ENCODE peak calls at places on chromosomes 1 and 21, in four cellular contexts. H is GM12878, T is IMR-90, Q is HCT116. A is an unnamed sample.

GRCh38 chr1:70503358-70503757 is 92.3 kb downstream of the CTH start:
- DNase-seq in T (peak; percentile 39), Q (no peak), H (no peak), A (no peak)

GRCh38 chr1:173009597-173009996 is 41.1 kb downstream of the TNFSF18 start:
- DNase-seq in H (no peak), T (no peak), Q (no peak), A (no peak)

GRCh38 chr1:222815367-222815765 is 527 bp downstream of the DISP1 start:
- DNase-seq in T (no peak), H (no peak), Q (no peak), A (no peak)

GRCh38 chr1:2617981-2618470 is 14.8 kb downstream of the MMEL1 start:
- DNase-seq in H (no peak), Q (no peak), T (no peak), A (no peak)

GRCh38 chr1:70475023-70475422 is 64.0 kb downstream of the CTH start:
- DNase-seq in T (no peak), H (no peak), Q (no peak), A (no peak)

GRCh38 chr1:115539736-115540135 is 102.0 kb upstream of the VANGL1 start:
- DNase-seq in Q (no peak), T (peak; percentile 55), H (no peak), A (no peak)

GRCh38 chr1:1761504-1762376 is 16.5 kb downstream of the NADK start:
- DNase-seq in H (no peak), Q (no peak), T (no peak), A (no peak)

GRCh38 chr1:207890136-207890738 is 20.7 kb downstream of the CD34 start:
- DNase-seq in T (peak; percentile 67), H (no peak), Q (no peak), A (no peak)

GRCh38 chr1:191865479-191865878 is 292.8 kb upstream of the RGS18 start:
- DNase-seq in T (no peak), H (no peak), Q (no peak), A (no peak)

GRCh38 chr1:188058801-188059200 is 1230.1 kb downstream of the PLA2G4A start:
- DNase-seq in T (no peak), Q (no peak), H (no peak), A (no peak)

GRCh38 chr1:162537216-162537615 is 24.3 kb upstream of the UAP1 start:
- DNase-seq in H (no peak), Q (no peak), T (no peak), A (no peak)

GRCh38 chr1:9573723-9574122 is 15.0 kb upstream of the TMEM201 start:
- DNase-seq in T (peak; percentile 25), Q (no peak), H (no peak), A (no peak)

GRCh38 chr1:107175102-107175501 is 34.3 kb downstream of the NTNG1 start:
- DNase-seq in T (no peak), Q (no peak), H (no peak), A (no peak)

GRCh38 chr21:42324896-42325295 is 9.7 kb upstream of the TFF3 start:
- DNase-seq in T (no peak), Q (no peak), H (no peak), A (no peak)

GRCh38 chr1:31381394-31382287 is 8.8 kb upstream of the FABP3 start:
- DNase-seq in T (no peak), H (no peak), Q (no peak), A (no peak)

GRCh38 chr21:46128106-46128982 is 27.0 kb downstream of the FTCD start:
- DNase-seq in Q (no peak), T (no peak), H (no peak), A (no peak)

GRCh38 chr1:77994117-77994516 is 10.6 kb upstream of the DNAJB4 start:
- DNase-seq in T (no peak), Q (no peak), H (no peak), A (no peak)

GRCh38 chr21:15063081-15063820 is 1.5 kb downstream of the NRIP1 start:
- DNase-seq in T (peak; percentile 18), Q (no peak), H (no peak), A (no peak)

GRCh38 chr1:164308101-164308500 is 250.9 kb upstream of the PBX1 start:
- DNase-seq in Q (no peak), H (no peak), T (no peak), A (no peak)

GRCh38 chr1:28927442-28928305 is 13.3 kb downstream of the EPB41 start:
- DNase-seq in Q (no peak), T (peak; percentile 59), H (peak; percentile 21), A (no peak)

GRCh38 chr1:19381261-19381660 is 69.1 kb downstream of the SLC66A1 start:
- DNase-seq in H (no peak), Q (no peak), T (no peak), A (no peak)

GRCh38 chr1:40530735-40531380 is 579 bp upstream of the ZNF684 start:
- DNase-seq in Q (no peak), T (peak; percentile 23), H (no peak), A (no peak)

GRCh38 chr1:183908095-183908494 is 103.2 kb downstream of the RGL1 start:
- DNase-seq in H (no peak), Q (no peak), T (no peak), A (no peak)

GRCh38 chr1:102099916-102100315 is 103.2 kb upstream of the OLFM3 start:
- DNase-seq in T (no peak), H (no peak), Q (no peak), A (no peak)

GRCh38 chr1:61255324-61255703 is 173.0 kb downstream of the NFIA start:
- DNase-seq in T (no peak), Q (no peak), H (no peak), A (no peak)

GRCh38 chr1:11938722-11939526 is 4.4 kb downstream of the PLOD1 start:
- DNase-seq in T (no peak), Q (no peak), H (no peak), A (no peak)

GRCh38 chr1:225378880-225379279 is 49.0 kb downstream of the LBR start:
- DNase-seq in Q (no peak), T (peak; percentile 65), H (no peak), A (peak; percentile 37)

GRCh38 chr1:238672262-238672661 is 714.1 kb upstream of the CHRM3 start:
- DNase-seq in T (no peak), Q (no peak), H (no peak), A (no peak)

DNA sequence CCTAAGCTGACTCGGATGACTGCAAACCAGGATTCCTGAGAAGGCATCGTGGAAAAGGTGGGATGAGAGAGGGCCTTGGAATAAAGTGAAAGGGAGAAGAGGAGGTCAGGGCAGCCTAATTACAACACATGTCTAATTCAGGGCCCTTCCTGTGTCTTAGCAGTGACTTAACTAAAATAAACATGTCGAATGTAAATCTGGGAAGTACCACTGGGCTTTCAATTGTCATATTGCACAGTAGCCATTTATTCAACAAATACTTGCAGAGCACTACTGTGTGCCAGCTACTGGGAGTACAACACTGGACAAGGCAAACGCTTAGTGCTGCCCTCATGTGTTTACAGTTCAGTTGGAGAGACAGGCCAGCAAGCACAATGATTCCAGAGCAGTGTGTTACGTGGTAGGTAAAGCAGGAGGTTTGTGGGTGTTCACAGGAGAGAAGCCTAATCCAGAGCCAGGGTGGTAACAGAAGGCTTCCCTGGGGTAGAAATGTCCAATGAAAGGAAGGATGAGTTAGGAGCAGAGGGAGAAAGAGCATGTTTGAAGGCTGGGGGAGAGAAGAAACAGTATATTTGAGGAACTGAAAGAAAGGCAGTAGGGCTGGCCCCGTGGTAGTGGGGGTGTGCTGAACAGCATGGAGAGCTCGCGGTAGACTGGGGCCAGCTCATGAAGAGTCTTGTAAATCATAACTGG is 38.0 kb upstream of the RASAL2 start:
- DNase-seq in T (peak; percentile 25), Q (peak; percentile 37), H (peak; percentile 32), A (no peak)
- TF ChIP-seq CTCF in T (peak; percentile 8), Q (peak; percentile 22), H (peak; percentile 27), A (no peak)

GRCh38 chr1:109484519-109484975 is 842 bp downstream of the ATXN7L2 start:
- DNase-seq in T (no peak), Q (no peak), H (no peak), A (no peak)

GRCh38 chr1:109483658-109484518 is at the start of gene ATXN7L2:
- DNase-seq in H (peak; percentile 42), T (peak; percentile 89), Q (peak; percentile 77), A (peak; percentile 74)

GRCh38 chr1:109481646-109482045 is 2.1 kb upstream of the ATXN7L2 start:
- DNase-seq in T (no peak), Q (no peak), H (no peak), A (no peak)

GRCh38 chr1:109482796-109483638 is 688 bp upstream of the ATXN7L2 start:
- DNase-seq in H (no peak), Q (no peak), T (peak; percentile 13), A (no peak)

GRCh38 chr1:109482242-109482641 is 1.5 kb upstream of the ATXN7L2 start:
- DNase-seq in H (no peak), Q (no peak), T (no peak), A (no peak)
- H3K27ac ChIP-seq in H (no peak overlapping the region), Q (no peak overlapping the region), T (no peak overlapping the region), A (no peak overlapping the region)

GRCh38 chr1:150620919-150621318 is 8.5 kb downstream of the ENSA start:
- DNase-seq in Q (no peak), T (no peak), H (no peak), A (no peak)

GRCh38 chr1:150621497-150622113 is 7.8 kb downstream of the ENSA start:
- DNase-seq in H (no peak), T (peak; percentile 79), Q (no peak), A (no peak)

GRCh38 chr1:150622219-150622975 is 7.0 kb downstream of the ENSA start:
- DNase-seq in Q (no peak), T (no peak), H (no peak), A (no peak)

GRCh38 chr1:150615346-150616201 is 13.8 kb downstream of the ENSA start:
- DNase-seq in Q (no peak), T (no peak), H (no peak), A (no peak)

DNA sequence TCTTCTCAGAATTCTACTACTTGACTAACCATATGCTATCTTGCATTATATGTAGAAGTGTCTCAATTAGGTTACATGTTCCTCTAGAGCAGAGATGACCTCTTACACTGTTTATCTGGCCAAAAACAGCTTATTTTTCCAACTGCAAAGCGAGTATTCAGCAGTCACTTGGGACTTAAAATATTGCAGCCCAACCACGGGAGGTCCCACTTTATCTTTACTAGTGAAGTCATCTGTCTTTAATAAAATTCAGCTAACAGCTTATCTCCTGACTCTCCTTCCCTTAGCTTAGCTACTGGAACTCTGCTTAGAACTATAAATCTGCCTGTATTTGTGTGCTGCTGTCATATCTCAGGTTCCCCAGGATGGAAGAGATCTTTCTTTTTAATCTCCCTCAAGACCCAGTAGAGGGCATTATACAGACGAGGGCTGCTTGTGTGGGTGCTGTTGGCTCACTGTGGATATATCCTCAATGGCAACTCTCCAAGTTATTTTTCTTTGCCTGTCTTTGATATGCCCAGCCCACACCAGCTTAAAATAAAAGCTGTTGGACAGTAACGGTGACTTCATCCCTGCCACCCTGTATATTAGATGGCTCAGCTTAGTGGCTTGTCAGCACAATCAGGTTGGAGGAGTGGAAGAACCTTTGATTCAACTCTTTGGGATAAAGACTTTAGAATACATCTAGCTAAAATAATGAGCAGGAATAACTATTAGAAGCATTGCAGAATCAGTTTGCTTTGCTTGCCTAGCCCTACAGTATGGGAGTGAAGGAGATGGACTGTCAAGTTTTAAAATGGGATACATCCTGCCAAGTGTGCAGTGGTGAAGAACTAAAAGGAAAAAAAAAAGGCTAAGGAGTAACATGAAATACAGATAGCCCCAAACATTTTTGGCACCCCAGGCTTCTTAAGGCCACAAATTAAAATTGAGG is 9.6 kb downstream of the ENSA start:
- DNase-seq in Q (no peak), H (no peak), T (peak; percentile 80), A (no peak)
- TF ChIP-seq CTCF in Q (peak; percentile 41), H (no peak), T (peak; percentile 46), A (peak; percentile 48)

DNA sequence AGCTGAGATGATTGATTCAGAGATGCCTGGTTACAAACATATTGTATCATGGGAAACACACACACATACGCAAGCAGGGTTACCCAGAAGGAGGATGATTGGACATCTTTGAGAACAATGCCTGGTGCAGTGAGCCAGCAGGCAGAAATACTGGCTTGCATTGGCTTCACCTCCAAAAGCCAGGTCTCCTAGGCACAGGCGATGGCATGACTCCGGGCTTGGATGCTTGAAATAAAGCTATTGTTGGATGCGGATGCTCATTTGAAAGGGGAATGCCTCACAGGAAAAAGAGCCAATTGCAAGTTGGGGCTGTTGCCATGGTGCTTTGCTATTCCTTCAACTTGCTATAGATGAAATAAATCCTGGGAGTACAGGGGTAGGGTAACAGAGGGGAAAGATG is 180.7 kb upstream of the SGIP1 start:
- DNase-seq in T (no peak), Q (no peak), H (no peak), A (no peak)
- H3K27ac ChIP-seq in T (peak overlapping the region; percentile 10), Q (peak overlapping the region; percentile 96), H (no peak overlapping the region), A (no peak overlapping the region)

A was measured in AG04450.